ENCODE peak calls at places on chromosome 3, in eight cellular contexts. One of them, this sample, is unnamed.

GRCh38 chr3:143295201-143296080 is 175.9 kb downstream of the CHST2 start:
- DNase-seq in GM12865: no peak
- DNase-seq in GM23338: no peak
- DNase-seq in fibroblast of pulmonary artery: no peak
- DNase-seq in HFF-Myc: no peak
- DNase-seq in nephron progenitor cell: no peak
- DNase-seq in bronchial epithelial cell: peak
- DNase-seq in fibroblast of mammary gland: no peak
- DNase-seq in this sample: no peak

GRCh38 chr3:134132961-134133360 is 103.2 kb upstream of the SLCO2A1 start:
- DNase-seq in GM12865: no peak
- DNase-seq in HFF-Myc: no peak
- DNase-seq in bronchial epithelial cell: no peak
- DNase-seq in fibroblast of pulmonary artery: peak
- DNase-seq in nephron progenitor cell: no peak
- DNase-seq in GM23338: no peak
- DNase-seq in fibroblast of mammary gland: peak
- DNase-seq in this sample: no peak

GRCh38 chr3:53708001-53708621 is 138.1 kb downstream of the CHDH start:
- DNase-seq in bronchial epithelial cell: no peak
- DNase-seq in fibroblast of pulmonary artery: no peak
- DNase-seq in nephron progenitor cell: no peak
- DNase-seq in HFF-Myc: no peak
- DNase-seq in fibroblast of mammary gland: no peak
- DNase-seq in GM23338: no peak
- DNase-seq in GM12865: no peak
- DNase-seq in this sample: peak

GRCh38 chr3:144105542-144105941 is 133.9 kb downstream of the DIPK2A start:
- DNase-seq in fibroblast of mammary gland: no peak
- DNase-seq in HFF-Myc: no peak
- DNase-seq in GM23338: no peak
- DNase-seq in nephron progenitor cell: no peak
- DNase-seq in GM12865: no peak
- DNase-seq in bronchial epithelial cell: no peak
- DNase-seq in fibroblast of pulmonary artery: no peak
- DNase-seq in this sample: no peak

GRCh38 chr3:100844063-100844936 is 135.0 kb downstream of the TFG start:
- DNase-seq in fibroblast of mammary gland: no peak
- DNase-seq in GM23338: no peak
- DNase-seq in HFF-Myc: no peak
- DNase-seq in fibroblast of pulmonary artery: no peak
- DNase-seq in GM12865: peak
- DNase-seq in nephron progenitor cell: no peak
- DNase-seq in bronchial epithelial cell: peak
- DNase-seq in this sample: no peak

GRCh38 chr3:188554404-188554803 is 400.4 kb downstream of the LPP start:
- DNase-seq in nephron progenitor cell: no peak
- DNase-seq in HFF-Myc: no peak
- DNase-seq in GM12865: no peak
- DNase-seq in fibroblast of pulmonary artery: peak
- DNase-seq in GM23338: no peak
- DNase-seq in bronchial epithelial cell: no peak
- DNase-seq in fibroblast of mammary gland: peak
- DNase-seq in this sample: no peak

GRCh38 chr3:89179355-89179997 is 72.1 kb downstream of the EPHA3 start:
- DNase-seq in fibroblast of pulmonary artery: no peak
- DNase-seq in GM12865: peak
- DNase-seq in bronchial epithelial cell: peak
- DNase-seq in HFF-Myc: no peak
- DNase-seq in fibroblast of mammary gland: peak
- DNase-seq in nephron progenitor cell: no peak
- DNase-seq in GM23338: no peak
- DNase-seq in this sample: no peak

GRCh38 chr3:172347895-172348680 is 100.2 kb downstream of the GHSR start:
- DNase-seq in fibroblast of pulmonary artery: no peak
- DNase-seq in bronchial epithelial cell: no peak
- DNase-seq in GM12865: no peak
- DNase-seq in nephron progenitor cell: no peak
- DNase-seq in HFF-Myc: no peak
- DNase-seq in fibroblast of mammary gland: no peak
- DNase-seq in GM23338: no peak
- DNase-seq in this sample: no peak

GRCh38 chr3:159174715-159175390 is 373.0 kb downstream of the MFSD1 start:
- DNase-seq in nephron progenitor cell: no peak
- DNase-seq in GM12865: no peak
- DNase-seq in fibroblast of pulmonary artery: no peak
- DNase-seq in GM23338: no peak
- DNase-seq in bronchial epithelial cell: peak
- DNase-seq in HFF-Myc: no peak
- DNase-seq in fibroblast of mammary gland: peak
- DNase-seq in this sample: no peak

GRCh38 chr3:16061491-16061890 is 113.0 kb upstream of the GALNT15 start:
- DNase-seq in bronchial epithelial cell: no peak
- DNase-seq in fibroblast of pulmonary artery: no peak
- DNase-seq in GM23338: no peak
- DNase-seq in fibroblast of mammary gland: peak
- DNase-seq in nephron progenitor cell: no peak
- DNase-seq in GM12865: no peak
- DNase-seq in HFF-Myc: no peak
- DNase-seq in this sample: no peak

GRCh38 chr3:174377096-174377495 is 482.0 kb upstream of the NAALADL2 start:
- DNase-seq in bronchial epithelial cell: no peak
- DNase-seq in GM23338: no peak
- DNase-seq in nephron progenitor cell: no peak
- DNase-seq in fibroblast of pulmonary artery: no peak
- DNase-seq in fibroblast of mammary gland: no peak
- DNase-seq in GM12865: no peak
- DNase-seq in HFF-Myc: no peak
- DNase-seq in this sample: no peak

GRCh38 chr3:12532182-12532581 is 13.1 kb downstream of the MKRN2OS start:
- DNase-seq in GM23338: no peak
- DNase-seq in nephron progenitor cell: no peak
- DNase-seq in HFF-Myc: no peak
- DNase-seq in GM12865: no peak
- DNase-seq in fibroblast of pulmonary artery: no peak
- DNase-seq in bronchial epithelial cell: no peak
- DNase-seq in fibroblast of mammary gland: no peak
- DNase-seq in this sample: no peak

GRCh38 chr3:125128861-125129501 is 73.2 kb upstream of the HEG1 start:
- DNase-seq in fibroblast of pulmonary artery: peak
- DNase-seq in bronchial epithelial cell: no peak
- DNase-seq in fibroblast of mammary gland: peak
- DNase-seq in GM12865: peak
- DNase-seq in GM23338: no peak
- DNase-seq in nephron progenitor cell: no peak
- DNase-seq in HFF-Myc: peak
- DNase-seq in this sample: no peak

GRCh38 chr3:78201066-78201465 is 1161.2 kb downstream of the ROBO2 start:
- DNase-seq in fibroblast of mammary gland: peak
- DNase-seq in fibroblast of pulmonary artery: no peak
- DNase-seq in GM12865: no peak
- DNase-seq in HFF-Myc: no peak
- DNase-seq in bronchial epithelial cell: peak
- DNase-seq in nephron progenitor cell: no peak
- DNase-seq in GM23338: no peak
- DNase-seq in this sample: no peak

GRCh38 chr3:16482770-16483531 is 30.5 kb downstream of the RFTN1 start:
- DNase-seq in fibroblast of pulmonary artery: no peak
- DNase-seq in GM23338: peak
- DNase-seq in fibroblast of mammary gland: no peak
- DNase-seq in nephron progenitor cell: peak
- DNase-seq in GM12865: peak
- DNase-seq in bronchial epithelial cell: no peak
- DNase-seq in HFF-Myc: no peak
- DNase-seq in this sample: no peak

GRCh38 chr3:115245437-115245836 is 98.3 kb upstream of the ZBTB20 start:
- DNase-seq in bronchial epithelial cell: peak
- DNase-seq in fibroblast of mammary gland: peak
- DNase-seq in GM12865: no peak
- DNase-seq in nephron progenitor cell: no peak
- DNase-seq in fibroblast of pulmonary artery: peak
- DNase-seq in HFF-Myc: peak
- DNase-seq in GM23338: no peak
- DNase-seq in this sample: no peak

GRCh38 chr3:176167272-176167671 is 1030.0 kb downstream of the TBL1XR1 start:
- DNase-seq in bronchial epithelial cell: peak
- DNase-seq in HFF-Myc: no peak
- DNase-seq in fibroblast of mammary gland: no peak
- DNase-seq in fibroblast of pulmonary artery: no peak
- DNase-seq in GM23338: no peak
- DNase-seq in GM12865: no peak
- DNase-seq in nephron progenitor cell: no peak
- DNase-seq in this sample: no peak

GRCh38 chr3:44988073-44988472 is 12.0 kb downstream of the EXOSC7 start:
- DNase-seq in fibroblast of pulmonary artery: no peak
- DNase-seq in GM12865: no peak
- DNase-seq in bronchial epithelial cell: no peak
- DNase-seq in fibroblast of mammary gland: no peak
- DNase-seq in GM23338: peak
- DNase-seq in nephron progenitor cell: no peak
- DNase-seq in HFF-Myc: no peak
- DNase-seq in this sample: no peak

GRCh38 chr3:170699158-170700053 is 113.5 kb upstream of the SLC7A14 start:
- DNase-seq in fibroblast of mammary gland: peak
- DNase-seq in GM12865: no peak
- DNase-seq in GM23338: no peak
- DNase-seq in fibroblast of pulmonary artery: peak
- DNase-seq in HFF-Myc: no peak
- DNase-seq in nephron progenitor cell: no peak
- DNase-seq in bronchial epithelial cell: no peak
- DNase-seq in this sample: no peak

GRCh38 chr3:50671331-50671730 is 3.4 kb upstream of the DOCK3 start:
- DNase-seq in bronchial epithelial cell: peak
- DNase-seq in fibroblast of pulmonary artery: peak
- DNase-seq in fibroblast of mammary gland: peak
- DNase-seq in GM23338: no peak
- DNase-seq in HFF-Myc: peak
- DNase-seq in nephron progenitor cell: no peak
- DNase-seq in GM12865: no peak
- DNase-seq in this sample: no peak

GRCh38 chr3:11034297-11035000 is 41.9 kb downstream of the SLC6A1 start:
- DNase-seq in bronchial epithelial cell: no peak
- DNase-seq in nephron progenitor cell: no peak
- DNase-seq in fibroblast of pulmonary artery: no peak
- DNase-seq in GM23338: no peak
- DNase-seq in GM12865: no peak
- DNase-seq in fibroblast of mammary gland: no peak
- DNase-seq in HFF-Myc: no peak
- DNase-seq in this sample: no peak

GRCh38 chr3:132161608-132162007 is 126.8 kb upstream of the CPNE4 start:
- DNase-seq in HFF-Myc: no peak
- DNase-seq in bronchial epithelial cell: no peak
- DNase-seq in GM12865: no peak
- DNase-seq in GM23338: peak
- DNase-seq in fibroblast of mammary gland: peak
- DNase-seq in fibroblast of pulmonary artery: no peak
- DNase-seq in nephron progenitor cell: no peak
- DNase-seq in this sample: no peak
- TF ChIP-seq CTCF in HFF-Myc: no peak
- TF ChIP-seq CTCF in bronchial epithelial cell: no peak
- TF ChIP-seq CTCF in GM12865: no peak
- TF ChIP-seq CTCF in GM23338: peak
- TF ChIP-seq CTCF in fibroblast of mammary gland: no peak
- TF ChIP-seq CTCF in fibroblast of pulmonary artery: no peak
- TF ChIP-seq CTCF in nephron progenitor cell: no peak
- TF ChIP-seq CTCF in this sample: no peak

DNA sequence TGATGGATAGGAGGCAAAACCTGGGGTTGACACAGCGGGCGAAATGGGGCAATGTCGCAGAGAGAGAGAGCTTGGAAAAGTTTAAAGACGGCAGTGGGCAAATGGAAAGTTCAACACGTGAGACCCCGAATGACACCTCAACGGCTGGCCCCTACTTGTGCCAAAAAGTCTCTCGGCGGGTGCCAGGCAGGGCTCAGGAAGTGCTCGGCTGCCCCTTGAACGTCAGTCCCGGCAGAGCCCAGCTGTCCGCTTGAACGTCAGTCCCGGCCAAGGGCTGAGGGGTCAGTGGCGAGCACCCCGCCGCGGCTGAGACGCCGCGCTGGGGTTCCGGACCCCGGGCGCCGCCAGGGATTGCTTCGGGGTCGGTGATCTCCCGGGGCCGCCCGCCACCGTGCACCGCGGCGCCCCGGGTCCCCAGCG is 638 bp downstream of the EOGT start:
- DNase-seq in GM12865: peak
- DNase-seq in fibroblast of pulmonary artery: peak
- DNase-seq in bronchial epithelial cell: peak
- DNase-seq in nephron progenitor cell: peak
- DNase-seq in fibroblast of mammary gland: peak
- DNase-seq in HFF-Myc: no peak
- DNase-seq in GM23338: peak
- DNase-seq in this sample: peak
- TF ChIP-seq CTCF in GM12865: no peak
- TF ChIP-seq CTCF in fibroblast of pulmonary artery: no peak
- TF ChIP-seq CTCF in bronchial epithelial cell: peak
- TF ChIP-seq CTCF in nephron progenitor cell: no peak
- TF ChIP-seq CTCF in fibroblast of mammary gland: no peak
- TF ChIP-seq CTCF in HFF-Myc: no peak
- TF ChIP-seq CTCF in GM23338: no peak
- TF ChIP-seq CTCF in this sample: no peak

GRCh38 chr3:43206632-43207031 is 79.7 kb upstream of the SNRK start:
- DNase-seq in HFF-Myc: no peak
- DNase-seq in fibroblast of mammary gland: no peak
- DNase-seq in fibroblast of pulmonary artery: no peak
- DNase-seq in bronchial epithelial cell: no peak
- DNase-seq in GM12865: no peak
- DNase-seq in nephron progenitor cell: no peak
- DNase-seq in GM23338: peak
- DNase-seq in this sample: no peak
- TF ChIP-seq CTCF in HFF-Myc: no peak
- TF ChIP-seq CTCF in fibroblast of mammary gland: no peak
- TF ChIP-seq CTCF in fibroblast of pulmonary artery: peak
- TF ChIP-seq CTCF in bronchial epithelial cell: no peak
- TF ChIP-seq CTCF in GM12865: no peak
- TF ChIP-seq CTCF in nephron progenitor cell: no peak
- TF ChIP-seq CTCF in GM23338: peak
- TF ChIP-seq CTCF in this sample: no peak

GRCh38 chr3:48655586-48655985 is 7.1 kb downstream of the CELSR3 start:
- DNase-seq in nephron progenitor cell: no peak
- DNase-seq in fibroblast of pulmonary artery: no peak
- DNase-seq in fibroblast of mammary gland: no peak
- DNase-seq in HFF-Myc: no peak
- DNase-seq in GM23338: no peak
- DNase-seq in bronchial epithelial cell: no peak
- DNase-seq in GM12865: peak
- DNase-seq in this sample: no peak

GRCh38 chr3:48652923-48653715 is 9.6 kb downstream of the CELSR3 start:
- DNase-seq in HFF-Myc: no peak
- DNase-seq in GM12865: no peak
- DNase-seq in fibroblast of pulmonary artery: no peak
- DNase-seq in bronchial epithelial cell: no peak
- DNase-seq in nephron progenitor cell: no peak
- DNase-seq in GM23338: no peak
- DNase-seq in fibroblast of mammary gland: no peak
- DNase-seq in this sample: no peak

GRCh38 chr3:48656841-48657281 is 5.8 kb downstream of the CELSR3 start:
- DNase-seq in GM23338: peak
- DNase-seq in nephron progenitor cell: no peak
- DNase-seq in fibroblast of mammary gland: no peak
- DNase-seq in GM12865: peak
- DNase-seq in bronchial epithelial cell: no peak
- DNase-seq in fibroblast of pulmonary artery: no peak
- DNase-seq in HFF-Myc: no peak
- DNase-seq in this sample: no peak

GRCh38 chr3:48655063-48655462 is 7.6 kb downstream of the CELSR3 start:
- DNase-seq in GM23338: no peak
- DNase-seq in nephron progenitor cell: no peak
- DNase-seq in GM12865: no peak
- DNase-seq in bronchial epithelial cell: no peak
- DNase-seq in fibroblast of pulmonary artery: no peak
- DNase-seq in HFF-Myc: no peak
- DNase-seq in fibroblast of mammary gland: no peak
- DNase-seq in this sample: no peak

GRCh38 chr3:48656061-48656840 is 6.4 kb downstream of the CELSR3 start:
- DNase-seq in fibroblast of mammary gland: peak
- DNase-seq in HFF-Myc: no peak
- DNase-seq in nephron progenitor cell: peak
- DNase-seq in GM12865: peak
- DNase-seq in bronchial epithelial cell: peak
- DNase-seq in GM23338: peak
- DNase-seq in fibroblast of pulmonary artery: peak
- DNase-seq in this sample: no peak
- TF ChIP-seq CTCF in fibroblast of mammary gland: no peak
- TF ChIP-seq CTCF in HFF-Myc: peak
- TF ChIP-seq CTCF in nephron progenitor cell: peak
- TF ChIP-seq CTCF in GM12865: peak
- TF ChIP-seq CTCF in bronchial epithelial cell: peak
- TF ChIP-seq CTCF in GM23338: peak
- TF ChIP-seq CTCF in fibroblast of pulmonary artery: peak
- TF ChIP-seq CTCF in this sample: peak

This sample was measured in suprapubic skin.